ENCODE peak calls at places on chromosome 19, in nine cellular contexts. R is GM13976; D is central memory CD4-positive, alpha-beta T cell; B is midbrain; M is HuH-7; W is naive B cell; N is EH; U is non-pigmented ciliary epithelial cell; J is NCI-H187 treated with DMSO at 0.1 percent for 48 hours. A is an unnamed sample.

GRCh38 chr19:46372901-46373572 is 26.1 kb downstream of the PPP5C start:
- DNase-seq in J (no peak), N (peak), B (no peak), D (no peak), M (no peak), R (no peak), W (no peak), U (no peak), A (peak)

GRCh38 chr19:10431254-10431942 is 11.1 kb downstream of the PDE4A start:
- DNase-seq in J (no peak), U (no peak), M (no peak), W (peak), R (peak), N (peak), B (no peak), D (peak), A (no peak)

GRCh38 chr19:918481-919156 is 1.5 kb downstream of the KISS1R start:
- DNase-seq in M (no peak), D (no peak), R (no peak), N (no peak), J (no peak), B (no peak), W (no peak), U (no peak), A (no peak)

GRCh38 chr19:49502866-49503581 is 6.8 kb downstream of the RPS11 start:
- DNase-seq in U (no peak), W (peak), R (peak), J (peak), N (peak), D (peak), B (peak), M (peak), A (peak)

GRCh38 chr19:56538761-56539263 is at the start of gene ZFP28:
- DNase-seq in J (no peak), B (peak), M (no peak), D (no peak), W (no peak), U (no peak), N (no peak), R (no peak), A (no peak)

GRCh38 chr19:33512021-33512420 is 9.6 kb downstream of the PEPD start:
- DNase-seq in D (no peak), R (no peak), U (no peak), N (no peak), M (no peak), B (no peak), J (no peak), W (no peak), A (no peak)

GRCh38 chr19:4970558-4971423 is 1.9 kb downstream of the KDM4B start:
- DNase-seq in J (no peak), N (peak), U (no peak), B (no peak), W (no peak), R (peak), D (peak), M (no peak), A (peak)

GRCh38 chr19:29483641-29483920 is 42.2 kb upstream of the VSTM2B start:
- DNase-seq in D (no peak), B (no peak), N (no peak), J (no peak), U (no peak), R (no peak), M (no peak), W (no peak), A (no peak)